ENCODE peak calls at places on chromosome 17, in four cellular contexts. Y, F, I and S are unnamed samples.

GRCh38 chr17:60325730-60326524 is 66.0 kb downstream of the USP32 start:
- DNase-seq in Y (no peak), F (no peak), I (peak), S (no peak)

GRCh38 chr17:58316260-58316960 is 12.2 kb downstream of the TSPOAP1 start:
- DNase-seq in Y (no peak), F (no peak), I (no peak), S (no peak)

GRCh38 chr17:20920813-20921199 is 122.0 kb downstream of the USP22 start:
- DNase-seq in Y (no peak), F (peak), I (no peak), S (peak)

GRCh38 chr17:35627417-35627816 is 40.3 kb downstream of the AP2B1 start:
- DNase-seq in Y (no peak), F (no peak), I (no peak), S (no peak)

GRCh38 chr17:17874478-17874877 is 37.7 kb upstream of the SREBF1 start:
- DNase-seq in Y (no peak), F (peak), I (no peak), S (peak)

GRCh38 chr17:65531508-65532431 is 29.7 kb downstream of the AXIN2 start:
- DNase-seq in Y (no peak), F (no peak), I (no peak), S (no peak)

GRCh38 chr17:50468120-50469004 is at the start of gene CHAD:
- DNase-seq in Y (no peak), F (no peak), I (no peak), S (no peak)

GRCh38 chr17:9140550-9141422 is 119.5 kb downstream of the NTN1 start:
- DNase-seq in Y (no peak), F (no peak), I (no peak), S (no peak)

GRCh38 chr17:63258785-63259184 is 187.3 kb downstream of the CYB561 start:
- DNase-seq in Y (no peak), F (no peak), I (peak), S (no peak)

GRCh38 chr17:2636169-2636930 is 42.9 kb downstream of the PAFAH1B1 start:
- DNase-seq in Y (no peak), F (no peak), I (no peak), S (no peak)

GRCh38 chr17:60169921-60170817 is 20.4 kb downstream of the CA4 start:
- DNase-seq in Y (no peak), F (no peak), I (no peak), S (no peak)

DNA sequence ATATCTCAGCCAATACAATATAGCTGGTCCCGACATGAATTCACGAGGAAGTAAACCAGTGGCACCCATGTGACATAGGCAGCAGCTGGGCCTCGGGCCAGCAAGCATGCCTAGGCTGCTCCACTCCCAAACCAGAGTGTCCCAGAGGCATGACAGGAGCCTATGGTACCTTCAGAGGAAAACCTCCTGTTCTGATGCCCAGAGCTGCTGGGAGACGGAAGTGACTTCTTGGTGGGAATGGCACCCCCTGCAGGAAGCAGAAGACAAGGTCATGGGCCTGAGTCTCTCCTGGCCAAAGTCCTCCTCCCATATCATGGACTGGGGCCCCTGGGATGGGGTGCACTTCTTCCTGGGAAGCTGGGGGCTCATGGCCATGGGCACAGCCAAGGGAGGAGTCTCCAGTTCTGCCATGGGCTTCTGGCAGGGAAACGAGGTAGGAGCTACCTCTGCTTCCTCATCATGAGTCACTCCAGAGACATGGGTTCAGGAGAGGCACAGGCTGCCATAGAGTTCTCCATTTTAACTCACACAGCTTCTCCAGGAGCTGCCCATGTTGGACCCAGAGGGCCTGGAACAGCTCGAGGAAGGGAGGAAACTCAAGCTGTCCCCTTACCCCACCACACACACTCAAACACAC is 13.4 kb downstream of the FBF1 start:
- DNase-seq in Y (no peak), F (no peak), I (peak), S (no peak)
- TF ChIP-seq CTCF in Y (no peak), F (peak), I (peak), S (no peak)

GRCh38 chr17:77212833-77213777 is 72.3 kb downstream of the SEC14L1 start:
- DNase-seq in Y (no peak), F (no peak), I (no peak), S (no peak)

GRCh38 chr17:77210331-77210730 is 69.6 kb downstream of the SEC14L1 start:
- DNase-seq in Y (no peak), F (no peak), I (no peak), S (no peak)

GRCh38 chr17:77210946-77211541 is 70.3 kb downstream of the SEC14L1 start:
- DNase-seq in Y (no peak), F (no peak), I (no peak), S (no peak)

GRCh38 chr17:77212081-77212832 is 71.5 kb downstream of the SEC14L1 start:
- DNase-seq in Y (no peak), F (no peak), I (no peak), S (no peak)

DNA sequence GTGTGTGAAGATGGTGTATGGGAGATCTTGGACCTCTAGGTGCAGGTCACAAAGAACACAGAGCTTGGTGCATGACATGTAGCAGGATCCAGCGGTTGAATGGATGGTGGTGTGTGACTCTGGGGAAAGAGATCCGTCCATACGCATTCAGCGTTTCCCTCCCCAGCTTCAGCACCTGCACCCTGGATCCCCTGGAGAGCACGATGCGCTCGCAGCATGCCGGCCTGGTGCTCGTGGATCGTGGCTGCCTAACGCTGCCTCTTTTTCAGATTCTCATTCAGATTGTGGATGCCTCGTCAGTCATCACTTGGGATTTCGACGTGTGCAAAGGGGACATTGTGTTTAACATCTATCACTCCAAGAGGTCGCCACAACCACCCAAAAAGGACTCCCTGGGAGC is 70.9 kb downstream of the SEC14L1 start:
- DNase-seq in Y (no peak), F (no peak), I (no peak), S (no peak)
- H3K4me3 ChIP-seq in Y (no peak), F (no peak), I (no peak), S (no peak)

GRCh38 chr17:42767512-42767911 is 5.7 kb upstream of the VPS25 start:
- DNase-seq in Y (no peak), F (no peak), I (no peak), S (no peak)
- TF ChIP-seq CTCF in Y (no peak), F (no peak), I (no peak), S (no peak)

DNA sequence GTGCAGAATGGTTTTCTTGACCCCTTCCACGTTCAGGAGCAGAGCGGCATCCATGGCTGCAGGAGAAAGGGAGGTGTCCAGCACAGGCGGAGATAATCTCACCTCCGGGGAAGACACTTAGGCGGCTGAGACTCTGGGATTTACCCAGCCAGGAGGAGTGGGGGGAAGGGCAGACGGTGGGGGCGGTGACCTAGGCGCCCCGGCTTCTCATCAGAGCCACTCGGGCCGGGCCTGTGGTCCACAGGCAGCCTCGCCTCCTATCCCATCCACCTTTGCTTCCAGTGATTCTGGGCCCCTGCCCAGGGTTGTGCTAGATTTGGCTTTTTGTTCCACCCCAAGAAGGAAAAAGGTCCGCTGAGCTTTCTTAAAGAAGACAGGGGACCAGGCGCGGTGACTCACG is at the start of gene AIPL1:
- DNase-seq in Y (no peak), F (no peak), I (no peak), S (no peak)
- H3K4me3 ChIP-seq in Y (no peak), F (no peak), I (no peak), S (no peak)